ENCODE peak calls at places on chromosome 4, in seven cellular contexts. I is activated B cell treated with CpG ODN at 0.5 μM for 24 hours, V is BE2C, M is mammary epithelial cell, E is astrocyte of the spinal cord, F is heart right ventricle, D is breast epithelium. T is an unnamed sample.

GRCh38 chr4:8319731-8320385 is 50.3 kb downstream of the HTRA3 start:
- DNase-seq in I (no peak), F (peak), M (peak), D (no peak), E (no peak), V (no peak), T (no peak)

GRCh38 chr4:183240581-183241321 is 79.3 kb downstream of the CLDN22 start:
- DNase-seq in M (no peak), V (no peak), F (no peak), E (no peak), D (no peak), I (no peak), T (no peak)

GRCh38 chr4:53196872-53197759 is 168.7 kb downstream of the SCFD2 start:
- DNase-seq in V (no peak), E (peak), D (no peak), I (no peak), M (peak), F (no peak), T (no peak)

GRCh38 chr4:2054217-2054616 is 4.9 kb upstream of the NAT8L start:
- DNase-seq in V (no peak), M (no peak), F (no peak), I (no peak), E (no peak), D (no peak), T (no peak)

GRCh38 chr4:24477919-24478318 is 106.4 kb downstream of the DHX15 start:
- DNase-seq in I (no peak), E (peak), F (peak), V (no peak), D (no peak), M (no peak), T (no peak)

GRCh38 chr4:47383829-47384427 is 79.6 kb downstream of the COMMD8 start:
- DNase-seq in E (peak), I (no peak), M (peak), F (no peak), V (no peak), D (no peak), T (no peak)

GRCh38 chr4:100146756-100147155 is 43.5 kb downstream of the DDIT4L start:
- DNase-seq in I (no peak), E (no peak), V (no peak), F (no peak), D (no peak), M (no peak), T (no peak)

GRCh38 chr4:145732416-145732815 is 52.5 kb downstream of the C4orf51 start:
- DNase-seq in V (no peak), M (no peak), F (no peak), I (no peak), D (no peak), E (no peak), T (no peak)

GRCh38 chr4:147017081-147017480 is 71.4 kb upstream of the TTC29 start:
- DNase-seq in V (no peak), D (no peak), E (no peak), M (no peak), F (no peak), I (no peak), T (no peak)

GRCh38 chr4:175330652-175331051 is 412.5 kb downstream of the ADAM29 start:
- DNase-seq in F (no peak), V (no peak), D (no peak), E (peak), M (peak), I (no peak), T (no peak)

DNA sequence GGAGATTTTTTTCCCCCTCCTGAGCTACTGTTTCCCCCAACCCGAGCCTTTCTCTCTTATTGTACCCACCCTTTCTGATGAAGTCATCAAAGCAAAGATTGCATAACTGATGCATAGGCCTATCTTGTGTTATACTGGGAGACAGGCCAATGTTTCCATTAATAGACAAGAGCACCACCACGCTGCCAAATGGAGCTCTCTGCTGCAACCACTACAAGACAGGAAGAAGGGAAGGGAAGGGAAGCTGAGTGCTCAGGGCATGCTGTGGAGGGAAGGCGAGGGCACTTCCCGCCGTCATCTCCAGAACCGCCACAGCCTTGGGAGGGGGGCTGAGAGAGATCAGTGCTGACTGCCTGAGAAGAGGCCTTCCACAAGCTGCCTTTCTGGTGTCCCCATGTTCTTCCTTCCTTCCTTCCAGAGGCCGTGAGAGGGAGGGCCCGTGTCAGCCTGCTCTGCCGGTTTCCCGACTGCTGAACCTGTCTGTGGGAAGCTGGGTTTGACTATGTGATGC is 75.0 kb downstream of the MGST2 start:
- DNase-seq in F (peak), E (peak), I (no peak), V (peak), D (peak), M (peak), T (no peak)
- TF ChIP-seq CTCF in F (peak), E (peak), I (no peak), V (peak), D (no peak), M (no peak), T (no peak)

GRCh38 chr4:78293841-78294301 is 236.7 kb downstream of the FRAS1 start:
- DNase-seq in M (peak), E (peak), I (no peak), F (no peak), D (no peak), V (no peak), T (no peak)
- TF ChIP-seq CTCF in M (no peak), E (peak), I (no peak), F (no peak), D (no peak), V (no peak), T (no peak)

DNA sequence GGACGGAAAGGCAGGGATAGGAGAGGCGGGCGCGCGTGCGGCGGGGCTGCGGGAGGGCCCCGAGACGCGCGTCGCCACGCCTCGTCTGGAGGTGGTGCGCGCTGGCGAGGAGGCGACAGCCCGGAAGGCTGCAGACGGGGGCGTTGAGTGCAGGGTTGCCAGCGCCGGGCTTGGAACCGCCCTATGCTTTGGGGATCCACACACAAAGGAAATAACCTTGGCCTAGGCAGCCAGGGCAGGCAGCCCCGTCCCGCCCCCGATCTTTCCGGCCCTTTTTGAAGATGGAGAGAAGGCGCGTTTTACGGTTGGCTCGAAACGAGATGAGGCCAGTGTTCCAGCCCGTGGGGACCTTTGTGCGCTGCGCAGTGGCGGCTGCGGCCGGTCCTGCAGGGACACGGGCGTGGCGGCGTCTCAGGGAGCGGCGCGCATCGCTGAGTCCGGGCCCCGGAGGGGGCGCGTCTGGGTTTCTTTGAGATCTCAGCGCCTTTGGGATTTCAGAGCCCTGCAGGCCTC is 50.8 kb upstream of the TRIM2 start:
- DNase-seq in V (peak), F (peak), E (peak), D (peak), I (peak), M (peak), T (peak)
- TF ChIP-seq CTCF in V (no peak), F (no peak), E (no peak), D (no peak), I (no peak), M (no peak), T (no peak)

GRCh38 chr4:68347845-68348244 is 2.0 kb downstream of the YTHDC1 start:
- DNase-seq in V (no peak), I (no peak), F (no peak), D (no peak), M (no peak), E (no peak), T (no peak)

GRCh38 chr4:68346461-68346860 is 3.4 kb downstream of the YTHDC1 start:
- DNase-seq in I (no peak), V (no peak), D (no peak), F (no peak), E (no peak), M (peak), T (no peak)

GRCh38 chr4:68348577-68348976 is 1.3 kb downstream of the YTHDC1 start:
- DNase-seq in D (no peak), M (no peak), E (no peak), F (no peak), I (no peak), V (no peak), T (no peak)

GRCh38 chr4:68344785-68345184 is 5.1 kb downstream of the YTHDC1 start:
- DNase-seq in I (no peak), F (no peak), M (no peak), V (no peak), D (no peak), E (no peak), T (no peak)

DNA sequence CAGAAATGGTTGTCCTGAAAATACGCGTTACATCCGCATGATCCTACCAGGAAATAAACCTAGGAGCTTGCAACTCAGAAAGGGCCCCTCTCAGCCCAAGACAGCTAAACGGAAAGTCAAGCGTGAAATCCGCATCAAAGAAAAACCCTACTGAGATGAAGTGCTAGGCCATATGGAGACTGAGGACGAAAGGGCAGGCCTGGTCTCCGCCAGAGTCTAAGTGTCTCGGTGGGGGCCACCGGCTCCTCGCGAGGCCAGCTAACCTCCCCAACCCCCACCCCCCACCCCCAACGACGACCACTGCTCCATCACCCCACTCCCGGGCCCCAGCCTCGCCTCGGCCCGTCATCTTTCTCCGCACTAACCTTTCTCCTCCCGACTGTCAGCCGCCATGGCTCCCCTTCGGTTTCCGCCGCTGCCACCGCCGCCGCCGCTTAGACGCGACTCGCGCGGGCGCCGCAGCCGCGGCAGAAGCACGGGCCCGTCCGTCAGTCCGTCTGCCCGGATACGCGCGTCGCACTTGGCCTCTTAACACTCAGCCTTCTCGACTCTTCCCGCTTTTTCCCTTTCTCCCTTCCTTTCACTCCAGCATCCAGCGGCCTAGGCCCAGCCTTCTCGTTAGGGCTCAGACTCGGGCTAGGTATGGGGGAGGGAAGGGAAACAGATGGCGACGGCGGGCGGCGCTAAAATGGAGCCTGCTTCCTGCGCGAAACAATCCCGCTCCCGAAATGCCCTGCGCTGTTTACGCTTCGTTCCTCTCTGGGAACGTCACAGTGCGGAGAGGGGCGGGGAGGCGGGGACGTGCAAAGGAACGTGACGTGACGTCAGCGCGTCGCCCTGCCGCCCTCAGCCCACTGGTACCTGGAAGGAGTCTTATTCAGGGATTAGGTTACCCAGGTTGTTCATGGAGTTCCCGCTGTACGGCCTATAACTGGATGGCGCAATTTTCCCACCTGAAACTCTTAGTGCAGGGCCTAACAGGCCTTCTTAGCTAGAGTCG is at the start of gene YTHDC1:
- DNase-seq in M (peak), V (peak), I (peak), E (peak), D (peak), F (peak), T (peak)
- TF ChIP-seq CTCF in M (no peak), V (no peak), I (no peak), E (no peak), D (no peak), F (no peak), T (no peak)

DNA sequence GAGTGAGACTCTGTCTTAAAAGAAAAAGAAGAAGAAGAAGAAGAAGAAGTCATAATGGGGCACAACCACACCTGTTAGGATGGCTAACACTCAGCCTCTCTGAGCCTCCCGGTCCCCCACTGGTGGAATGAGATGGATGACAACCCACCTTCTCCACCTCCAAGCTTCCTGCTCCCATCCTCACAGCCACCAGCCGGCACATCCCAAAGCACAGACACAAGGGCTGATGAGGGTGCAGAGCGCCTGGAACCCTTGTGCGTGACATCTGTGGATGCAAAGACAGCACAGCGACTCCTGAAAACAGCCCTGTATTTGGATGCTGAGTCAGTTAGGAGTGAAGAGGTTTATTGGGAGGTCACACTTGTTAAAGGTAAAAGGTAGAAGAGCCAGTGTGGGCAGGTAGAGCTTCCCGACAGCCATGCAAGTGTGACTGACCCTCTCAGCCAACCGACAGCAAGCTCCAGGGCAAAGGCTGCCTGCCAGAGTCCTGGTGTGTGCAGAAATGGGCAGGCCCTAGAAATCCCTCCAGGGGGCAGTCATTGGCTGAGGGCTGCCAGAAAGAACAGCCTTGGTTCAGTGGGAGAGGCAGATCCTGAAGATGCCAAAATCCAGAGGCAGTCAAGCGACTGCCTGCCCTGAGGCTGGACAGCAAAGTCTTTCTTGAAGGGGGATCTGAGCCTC is 26.6 kb upstream of the MAN2B2 start:
- DNase-seq in E (peak), V (peak), F (no peak), M (peak), D (no peak), I (no peak), T (peak)
- TF ChIP-seq CTCF in E (peak), V (peak), F (peak), M (peak), D (no peak), I (no peak), T (peak)

DNA sequence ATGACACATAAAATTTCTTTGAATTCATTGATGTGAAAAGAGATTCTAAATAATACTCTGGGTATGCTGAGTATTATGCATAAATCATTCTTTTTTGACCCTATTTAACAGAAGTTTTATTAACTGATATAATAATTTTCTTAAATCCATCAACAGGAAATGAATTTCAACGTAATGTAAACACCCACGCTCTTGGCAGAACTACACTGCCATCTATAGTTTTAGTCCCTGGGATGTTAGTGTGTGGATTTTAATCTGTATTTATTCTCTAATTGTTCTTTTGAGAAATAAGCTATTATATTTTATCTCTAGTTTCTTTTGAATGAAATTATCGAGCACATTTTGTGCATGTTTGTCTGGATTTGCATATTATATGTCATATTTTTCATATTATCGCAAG is 666.8 kb upstream of the NDST4 start:
- DNase-seq in I (no peak), E (no peak), M (no peak), D (no peak), F (no peak), V (no peak), T (no peak)
- TF ChIP-seq CTCF in I (no peak), E (no peak), M (no peak), D (no peak), F (no peak), V (no peak), T (no peak)

DNA sequence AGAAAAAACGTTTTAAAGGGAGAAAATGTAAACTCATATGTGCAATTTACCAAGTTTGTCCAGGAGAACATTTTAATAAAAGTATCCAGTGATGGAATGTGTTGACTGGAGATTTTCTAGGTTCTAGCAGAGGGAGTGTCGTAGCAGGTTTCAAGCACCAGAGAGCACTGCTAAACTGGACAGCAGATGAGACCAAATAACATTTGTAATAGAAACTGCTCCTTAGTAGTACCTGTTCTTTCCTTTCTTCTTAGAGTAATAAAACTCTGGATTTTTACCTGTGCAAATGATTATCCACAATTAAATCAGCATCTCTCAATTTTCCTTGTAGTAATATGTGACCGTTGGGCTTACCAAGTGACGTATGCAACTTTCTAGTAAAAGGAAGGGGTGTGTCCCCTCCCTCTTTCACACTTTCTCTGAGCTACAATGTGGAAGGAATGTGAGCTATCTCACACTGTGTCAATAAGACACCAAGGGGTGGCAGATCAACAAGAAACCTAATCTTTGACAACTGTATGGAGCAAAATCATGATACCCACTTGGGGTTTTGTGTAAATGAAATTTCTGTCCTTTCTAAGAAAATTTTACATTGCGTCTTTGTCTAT is 9.5 kb downstream of the HPGDS start:
- DNase-seq in E (no peak), I (no peak), D (no peak), F (no peak), M (no peak), V (no peak), T (no peak)
- TF ChIP-seq CTCF in E (peak), I (no peak), D (no peak), F (peak), M (no peak), V (peak), T (no peak)